ENCODE peak calls at places on chromosomes 7 and 10, in four cellular contexts. Z is Peyer's patch, W is suprapubic skin, S is tibial artery. Y is an unnamed sample. For H3K4me1, the result is how much of the 10 kb centered on the place peaks cover.

GRCh38 chr10:80270887-80271286 is 18.6 kb downstream of the MAT1A start:
- DNase-seq in S (no peak), W (no peak), Z (no peak), Y (no peak)

GRCh38 chr7:132420527-132420926 is 155.7 kb downstream of the PLXNA4 start:
- DNase-seq in Z (no peak), S (no peak), W (no peak), Y (no peak)

GRCh38 chr7:144256112-144256511 is 8.5 kb downstream of the OR2A7 start:
- DNase-seq in S (no peak), W (no peak), Z (no peak), Y (peak)

GRCh38 chr10:63711866-63712716 is 190.9 kb downstream of the REEP3 start:
- DNase-seq in Z (peak), W (peak), S (peak), Y (peak)

GRCh38 chr10:33132626-33133025 is 174.6 kb upstream of the ITGB1 start:
- DNase-seq in S (no peak), W (no peak), Z (no peak), Y (no peak)

GRCh38 chr10:29326886-29327789 is 38.3 kb downstream of the LYZL1 start:
- DNase-seq in Z (no peak), W (no peak), S (no peak), Y (no peak)

GRCh38 chr10:131242007-131242406 is 69.5 kb downstream of the TCERG1L start:
- DNase-seq in W (no peak), S (no peak), Z (no peak), Y (peak)

GRCh38 chr10:52314822-52315552 is 906 bp downstream of the DKK1 start:
- DNase-seq in Z (no peak), W (peak), S (no peak), Y (no peak)

GRCh38 chr10:28429573-28430216 is 103.2 kb upstream of the WAC start:
- DNase-seq in W (no peak), S (no peak), Z (no peak), Y (peak)

GRCh38 chr10:119466655-119467054 is 75.9 kb downstream of the RGS10 start:
- DNase-seq in W (no peak), S (no peak), Z (no peak), Y (no peak)

GRCh38 chr7:81074406-81074805 is 155.6 kb upstream of the SEMA3C start:
- DNase-seq in S (no peak), W (no peak), Z (no peak), Y (no peak)

GRCh38 chr10:74871595-74872382 is 45.4 kb downstream of the KAT6B start:
- DNase-seq in W (no peak), S (no peak), Z (no peak), Y (no peak)

GRCh38 chr7:20140278-20141058 is 76.7 kb downstream of the MACC1 start:
- DNase-seq in W (no peak), Z (no peak), S (no peak), Y (no peak)

GRCh38 chr10:131703527-131703926 is 197.3 kb upstream of the PPP2R2D start:
- DNase-seq in W (peak), S (no peak), Z (no peak), Y (no peak)

GRCh38 chr7:108253275-108254044 is 123.3 kb upstream of the LAMB4 start:
- DNase-seq in Z (no peak), S (no peak), W (no peak), Y (peak)

GRCh38 chr7:94414481-94414880 is 19.8 kb downstream of the COL1A2 start:
- DNase-seq in W (no peak), S (no peak), Z (no peak), Y (peak)

GRCh38 chr7:5266148-5267028 is 16.4 kb upstream of the SLC29A4 start:
- DNase-seq in S (no peak), Z (no peak), W (no peak), Y (peak)

GRCh38 chr10:48623607-48624132 is 18.8 kb upstream of the ARHGAP22 start:
- DNase-seq in Z (no peak), W (no peak), S (no peak), Y (no peak)

GRCh38 chr10:17144757-17145156 is 15.1 kb upstream of the CUBN start:
- DNase-seq in W (no peak), Z (no peak), S (no peak), Y (no peak)

GRCh38 chr10:88833722-88834121 is 17.9 kb downstream of the ANKRD22 start:
- DNase-seq in S (no peak), W (no peak), Z (no peak), Y (no peak)

GRCh38 chr10:12849351-12850181 is 151.9 kb downstream of the CCDC3 start:
- DNase-seq in W (no peak), Z (no peak), S (no peak), Y (no peak)

GRCh38 chr7:1937252-1937605 is 267.2 kb downstream of the ELFN1 start:
- DNase-seq in W (no peak), S (no peak), Z (no peak), Y (no peak)

GRCh38 chr10:676178-676577 is 13.3 kb downstream of the DIP2C start:
- DNase-seq in W (no peak), Z (no peak), S (no peak), Y (no peak)
- H3K27ac ChIP-seq in W (no peak), Z (no peak), S (no peak), Y (no peak)

GRCh38 chr7:150324366-150324961 is 1.1 kb upstream of the ACTR3C start:
- DNase-seq in Z (no peak), S (no peak), W (no peak), Y (no peak)
- H3K4me3 ChIP-seq in Z (no peak), S (no peak), W (peak), Y (no peak)

DNA sequence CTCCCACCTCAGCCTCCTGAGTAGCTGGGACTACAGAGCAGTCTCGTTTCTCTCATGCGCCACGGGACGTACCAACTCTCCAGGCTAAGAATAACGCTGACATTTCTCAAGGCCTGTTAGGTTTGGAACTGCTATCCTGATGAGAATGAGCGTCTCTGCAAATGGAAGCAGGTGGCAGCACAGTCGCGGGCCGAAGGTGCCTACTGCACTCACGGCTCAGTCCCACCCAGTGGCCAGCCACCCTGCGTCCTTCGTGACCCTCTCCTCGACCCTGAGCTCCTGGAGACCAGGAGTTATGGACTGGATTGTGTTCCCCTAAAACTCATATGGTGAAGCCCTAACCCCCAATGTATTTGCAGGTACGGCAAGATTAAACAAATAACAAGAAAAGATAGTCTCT is 274.1 kb downstream of the PRPF18 start:
- DNase-seq in W (no peak), S (no peak), Z (no peak), Y (no peak)
- H3K4me1 ChIP-seq in W (under half), S (under half), Z (under half), Y (under half)

GRCh38 chr10:61757525-61758397 is 95.0 kb downstream of the CABCOCO1 start:
- DNase-seq in W (no peak), Z (peak), S (peak), Y (no peak)
- H3K27ac ChIP-seq in W (no peak), Z (no peak), S (no peak), Y (no peak)

GRCh38 chr10:69453759-69454158 is 2.5 kb downstream of the TSPAN15 start:
- DNase-seq in W (no peak), Z (no peak), S (no peak), Y (no peak)
- H3K4me3 ChIP-seq in W (no peak), Z (no peak), S (no peak), Y (no peak)